ENCODE peak calls at places on chromosomes 1 and 21, in seven cellular contexts. One of them, this sample, is unnamed. For H3K4me1, the result is how much of the 10 kb centered on the place peaks cover.

GRCh38 chr21:35206141-35207125 is 157.3 kb upstream of the RUNX1 start:
- DNase-seq in IMR-90: peak
- DNase-seq in tibial nerve: no peak
- DNase-seq in cardiac muscle cell: peak
- DNase-seq in esophagus squamous epithelium: no peak
- DNase-seq in heart left ventricle: no peak
- DNase-seq in heart right ventricle: no peak
- DNase-seq in this sample: no peak

GRCh38 chr1:84672080-84672735 is 18.1 kb downstream of the SSX2IP start:
- DNase-seq in IMR-90: no peak
- DNase-seq in esophagus squamous epithelium: no peak
- DNase-seq in heart right ventricle: no peak
- DNase-seq in tibial nerve: no peak
- DNase-seq in heart left ventricle: no peak
- DNase-seq in cardiac muscle cell: no peak
- DNase-seq in this sample: no peak

GRCh38 chr1:64903593-64903992 is 62.8 kb downstream of the JAK1 start:
- DNase-seq in heart left ventricle: no peak
- DNase-seq in tibial nerve: no peak
- DNase-seq in heart right ventricle: no peak
- DNase-seq in esophagus squamous epithelium: no peak
- DNase-seq in cardiac muscle cell: no peak
- DNase-seq in IMR-90: no peak
- DNase-seq in this sample: no peak

GRCh38 chr1:36567601-36568341 is 85.1 kb upstream of the CSF3R start:
- DNase-seq in tibial nerve: no peak
- DNase-seq in esophagus squamous epithelium: no peak
- DNase-seq in cardiac muscle cell: no peak
- DNase-seq in IMR-90: no peak
- DNase-seq in heart left ventricle: no peak
- DNase-seq in heart right ventricle: no peak
- DNase-seq in this sample: no peak

GRCh38 chr1:178263341-178263740 is 169.4 kb downstream of the RASAL2 start:
- DNase-seq in tibial nerve: no peak
- DNase-seq in heart right ventricle: no peak
- DNase-seq in cardiac muscle cell: peak
- DNase-seq in esophagus squamous epithelium: no peak
- DNase-seq in heart left ventricle: no peak
- DNase-seq in IMR-90: peak
- DNase-seq in this sample: no peak

GRCh38 chr1:211653907-211654553 is 21.4 kb downstream of the NEK2 start:
- DNase-seq in esophagus squamous epithelium: no peak
- DNase-seq in cardiac muscle cell: no peak
- DNase-seq in IMR-90: peak
- DNase-seq in tibial nerve: no peak
- DNase-seq in heart left ventricle: no peak
- DNase-seq in heart right ventricle: no peak
- DNase-seq in this sample: no peak

GRCh38 chr21:43923391-43923790 is 58.4 kb downstream of the AGPAT3 start:
- DNase-seq in tibial nerve: no peak
- DNase-seq in heart left ventricle: no peak
- DNase-seq in cardiac muscle cell: no peak
- DNase-seq in heart right ventricle: no peak
- DNase-seq in esophagus squamous epithelium: no peak
- DNase-seq in IMR-90: peak
- DNase-seq in this sample: no peak

GRCh38 chr1:165355977-165356811 is at the start of gene LMX1A:
- DNase-seq in esophagus squamous epithelium: no peak
- DNase-seq in heart left ventricle: no peak
- DNase-seq in heart right ventricle: no peak
- DNase-seq in tibial nerve: peak
- DNase-seq in IMR-90: no peak
- DNase-seq in cardiac muscle cell: no peak
- DNase-seq in this sample: no peak

GRCh38 chr21:46063734-46064680 is 33.9 kb upstream of the COL6A2 start:
- DNase-seq in esophagus squamous epithelium: no peak
- DNase-seq in cardiac muscle cell: no peak
- DNase-seq in heart left ventricle: no peak
- DNase-seq in IMR-90: no peak
- DNase-seq in heart right ventricle: no peak
- DNase-seq in tibial nerve: no peak
- DNase-seq in this sample: peak

GRCh38 chr1:94633051-94633450 is 91.5 kb upstream of the F3 start:
- DNase-seq in esophagus squamous epithelium: no peak
- DNase-seq in tibial nerve: no peak
- DNase-seq in heart left ventricle: no peak
- DNase-seq in heart right ventricle: no peak
- DNase-seq in cardiac muscle cell: no peak
- DNase-seq in IMR-90: peak
- DNase-seq in this sample: no peak

GRCh38 chr1:87715471-87715870 is 386.8 kb downstream of the LMO4 start:
- DNase-seq in esophagus squamous epithelium: no peak
- DNase-seq in IMR-90: no peak
- DNase-seq in cardiac muscle cell: no peak
- DNase-seq in tibial nerve: no peak
- DNase-seq in heart left ventricle: no peak
- DNase-seq in heart right ventricle: no peak
- DNase-seq in this sample: no peak

GRCh38 chr1:221608835-221609320 is 133.0 kb downstream of the DUSP10 start:
- DNase-seq in heart right ventricle: no peak
- DNase-seq in cardiac muscle cell: no peak
- DNase-seq in tibial nerve: no peak
- DNase-seq in heart left ventricle: no peak
- DNase-seq in esophagus squamous epithelium: no peak
- DNase-seq in IMR-90: peak
- DNase-seq in this sample: no peak

GRCh38 chr1:1921901-1922753 is 3.0 kb upstream of the TMEM52 start:
- DNase-seq in tibial nerve: no peak
- DNase-seq in esophagus squamous epithelium: no peak
- DNase-seq in heart left ventricle: peak
- DNase-seq in heart right ventricle: no peak
- DNase-seq in IMR-90: no peak
- DNase-seq in cardiac muscle cell: no peak
- DNase-seq in this sample: no peak

GRCh38 chr1:12057382-12057781 is 5.7 kb upstream of the TNFRSF8 start:
- DNase-seq in cardiac muscle cell: no peak
- DNase-seq in IMR-90: peak
- DNase-seq in tibial nerve: no peak
- DNase-seq in esophagus squamous epithelium: no peak
- DNase-seq in heart left ventricle: no peak
- DNase-seq in heart right ventricle: no peak
- DNase-seq in this sample: no peak

GRCh38 chr1:59595774-59596173 is 219.0 kb upstream of the HOOK1 start:
- DNase-seq in heart right ventricle: no peak
- DNase-seq in IMR-90: peak
- DNase-seq in heart left ventricle: no peak
- DNase-seq in tibial nerve: no peak
- DNase-seq in cardiac muscle cell: no peak
- DNase-seq in esophagus squamous epithelium: no peak
- DNase-seq in this sample: no peak

GRCh38 chr1:46757256-46757955 is 38.5 kb upstream of the EFCAB14 start:
- DNase-seq in IMR-90: peak
- DNase-seq in esophagus squamous epithelium: no peak
- DNase-seq in cardiac muscle cell: no peak
- DNase-seq in heart left ventricle: no peak
- DNase-seq in tibial nerve: no peak
- DNase-seq in heart right ventricle: no peak
- DNase-seq in this sample: no peak

GRCh38 chr1:222815367-222815765 is 527 bp downstream of the DISP1 start:
- DNase-seq in tibial nerve: no peak
- DNase-seq in heart left ventricle: no peak
- DNase-seq in esophagus squamous epithelium: no peak
- DNase-seq in IMR-90: no peak
- DNase-seq in heart right ventricle: no peak
- DNase-seq in cardiac muscle cell: peak
- DNase-seq in this sample: no peak

GRCh38 chr21:16865612-16866011 is 647.2 kb upstream of the CXADR start:
- DNase-seq in tibial nerve: no peak
- DNase-seq in heart left ventricle: no peak
- DNase-seq in esophagus squamous epithelium: no peak
- DNase-seq in heart right ventricle: no peak
- DNase-seq in cardiac muscle cell: no peak
- DNase-seq in IMR-90: peak
- DNase-seq in this sample: no peak

GRCh38 chr1:172431721-172432192 is 11.3 kb downstream of the C1orf105 start:
- DNase-seq in heart right ventricle: no peak
- DNase-seq in cardiac muscle cell: no peak
- DNase-seq in IMR-90: no peak
- DNase-seq in heart left ventricle: no peak
- DNase-seq in esophagus squamous epithelium: no peak
- DNase-seq in tibial nerve: no peak
- DNase-seq in this sample: peak

GRCh38 chr1:157090196-157090647 is 9.4 kb downstream of the ETV3L start:
- DNase-seq in esophagus squamous epithelium: no peak
- DNase-seq in heart right ventricle: peak
- DNase-seq in heart left ventricle: peak
- DNase-seq in IMR-90: peak
- DNase-seq in cardiac muscle cell: peak
- DNase-seq in tibial nerve: peak
- DNase-seq in this sample: peak

GRCh38 chr1:215672482-215672881 is 105.4 kb downstream of the KCTD3 start:
- DNase-seq in IMR-90: no peak
- DNase-seq in heart left ventricle: no peak
- DNase-seq in tibial nerve: no peak
- DNase-seq in heart right ventricle: no peak
- DNase-seq in cardiac muscle cell: no peak
- DNase-seq in esophagus squamous epithelium: no peak
- DNase-seq in this sample: no peak
- TF ChIP-seq CTCF in IMR-90: peak
- TF ChIP-seq CTCF in heart left ventricle: no peak
- TF ChIP-seq CTCF in tibial nerve: no peak
- TF ChIP-seq CTCF in heart right ventricle: no peak
- TF ChIP-seq CTCF in cardiac muscle cell: no peak
- TF ChIP-seq CTCF in esophagus squamous epithelium: no peak
- TF ChIP-seq CTCF in this sample: no peak

DNA sequence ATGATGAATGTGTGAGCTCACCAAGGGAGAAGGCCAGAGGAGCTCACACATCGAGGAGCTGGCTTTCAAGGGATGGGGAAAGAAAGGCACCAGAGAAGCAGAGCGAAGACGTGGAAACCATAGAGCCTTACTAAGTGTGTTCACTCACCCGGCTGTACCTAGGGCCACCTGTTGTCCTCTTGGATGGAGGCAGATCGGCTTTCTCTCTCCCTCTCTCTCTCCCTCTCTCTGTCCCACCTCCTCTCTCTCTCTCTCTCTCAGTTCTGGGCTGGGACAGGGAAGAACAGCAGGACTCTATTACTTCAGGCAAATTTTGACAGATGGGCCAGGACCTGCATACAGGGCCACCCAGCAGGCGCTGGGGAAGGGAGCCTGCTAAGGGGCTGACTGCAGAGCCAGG is 64.8 kb downstream of the HIVEP3 start:
- DNase-seq in IMR-90: no peak
- DNase-seq in heart left ventricle: no peak
- DNase-seq in heart right ventricle: no peak
- DNase-seq in esophagus squamous epithelium: no peak
- DNase-seq in tibial nerve: no peak
- DNase-seq in cardiac muscle cell: no peak
- DNase-seq in this sample: no peak
- H3K4me1 ChIP-seq in IMR-90: under half
- H3K4me1 ChIP-seq in heart left ventricle: under half
- H3K4me1 ChIP-seq in heart right ventricle: under half
- H3K4me1 ChIP-seq in esophagus squamous epithelium: under half
- H3K4me1 ChIP-seq in tibial nerve: under half
- H3K4me1 ChIP-seq in cardiac muscle cell: under half
- H3K4me1 ChIP-seq in this sample: under half

DNA sequence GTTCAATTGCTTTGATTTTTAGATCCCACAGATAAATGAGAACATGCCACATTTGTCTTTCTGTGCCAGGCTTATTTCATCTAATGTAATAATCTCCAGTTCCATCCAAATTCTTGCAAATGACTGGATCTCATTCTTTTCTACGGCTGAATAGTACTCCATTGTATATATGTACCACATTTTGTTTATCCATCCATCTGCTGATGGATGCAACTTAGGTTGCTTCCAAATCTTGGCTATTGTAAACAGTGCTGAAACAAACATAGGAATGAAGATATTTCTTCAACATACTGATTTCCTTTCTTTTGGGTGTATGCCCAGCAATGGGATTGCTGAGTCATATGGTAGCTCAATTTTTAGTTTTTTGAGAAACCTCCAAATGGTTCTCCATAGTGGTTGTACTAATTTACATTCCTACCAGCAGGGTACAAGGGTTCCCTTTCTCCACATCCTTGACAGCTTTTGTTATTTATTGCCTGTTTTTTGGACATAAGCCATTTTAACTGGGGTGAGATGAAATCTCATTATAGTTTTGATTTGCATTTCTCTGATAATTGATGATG is 344.4 kb downstream of the KCTD3 start:
- DNase-seq in heart left ventricle: no peak
- DNase-seq in cardiac muscle cell: no peak
- DNase-seq in esophagus squamous epithelium: no peak
- DNase-seq in tibial nerve: no peak
- DNase-seq in IMR-90: peak
- DNase-seq in heart right ventricle: no peak
- DNase-seq in this sample: no peak
- TF ChIP-seq CTCF in heart left ventricle: no peak
- TF ChIP-seq CTCF in cardiac muscle cell: no peak
- TF ChIP-seq CTCF in esophagus squamous epithelium: no peak
- TF ChIP-seq CTCF in tibial nerve: no peak
- TF ChIP-seq CTCF in IMR-90: peak
- TF ChIP-seq CTCF in heart right ventricle: no peak
- TF ChIP-seq CTCF in this sample: no peak

GRCh38 chr1:30692201-30692947 is 31.0 kb downstream of the MATN1 start:
- DNase-seq in cardiac muscle cell: no peak
- DNase-seq in esophagus squamous epithelium: no peak
- DNase-seq in tibial nerve: no peak
- DNase-seq in heart right ventricle: no peak
- DNase-seq in IMR-90: no peak
- DNase-seq in heart left ventricle: peak
- DNase-seq in this sample: no peak

GRCh38 chr1:30692948-30693301 is 30.5 kb downstream of the MATN1 start:
- DNase-seq in esophagus squamous epithelium: no peak
- DNase-seq in IMR-90: no peak
- DNase-seq in tibial nerve: no peak
- DNase-seq in heart right ventricle: no peak
- DNase-seq in heart left ventricle: peak
- DNase-seq in cardiac muscle cell: no peak
- DNase-seq in this sample: no peak

GRCh38 chr1:30694248-30695175 is 28.9 kb downstream of the MATN1 start:
- DNase-seq in heart left ventricle: peak
- DNase-seq in esophagus squamous epithelium: no peak
- DNase-seq in IMR-90: no peak
- DNase-seq in tibial nerve: no peak
- DNase-seq in heart right ventricle: no peak
- DNase-seq in cardiac muscle cell: no peak
- DNase-seq in this sample: no peak

GRCh38 chr1:30693366-30693765 is 30.0 kb downstream of the MATN1 start:
- DNase-seq in tibial nerve: no peak
- DNase-seq in IMR-90: no peak
- DNase-seq in heart left ventricle: peak
- DNase-seq in cardiac muscle cell: no peak
- DNase-seq in heart right ventricle: no peak
- DNase-seq in esophagus squamous epithelium: no peak
- DNase-seq in this sample: no peak

DNA sequence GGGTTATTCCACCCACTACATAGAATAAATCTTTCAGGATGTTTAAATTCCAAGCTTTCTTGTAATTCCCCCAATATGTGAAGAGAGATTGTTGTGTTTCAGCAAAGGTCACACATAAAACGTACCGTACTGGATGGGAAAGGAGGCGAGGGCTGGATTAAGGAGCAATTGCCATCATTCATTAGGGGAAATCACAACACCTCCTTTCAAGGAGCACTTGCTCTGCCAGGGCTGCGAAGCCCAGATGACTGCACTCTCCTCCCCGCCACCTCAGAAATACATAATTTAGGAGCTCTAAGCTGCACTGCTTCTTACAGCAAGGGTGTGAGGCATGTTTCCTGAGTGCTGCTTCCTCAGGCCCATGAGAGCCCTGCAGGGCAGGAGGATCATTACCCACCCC is 29.6 kb downstream of the MATN1 start:
- DNase-seq in heart right ventricle: no peak
- DNase-seq in tibial nerve: no peak
- DNase-seq in cardiac muscle cell: no peak
- DNase-seq in esophagus squamous epithelium: no peak
- DNase-seq in IMR-90: no peak
- DNase-seq in heart left ventricle: peak
- DNase-seq in this sample: no peak
- H3K4me1 ChIP-seq in heart right ventricle: under half
- H3K4me1 ChIP-seq in tibial nerve: under half
- H3K4me1 ChIP-seq in cardiac muscle cell: under half
- H3K4me1 ChIP-seq in esophagus squamous epithelium: under half
- H3K4me1 ChIP-seq in IMR-90: under half
- H3K4me1 ChIP-seq in heart left ventricle: under half
- H3K4me1 ChIP-seq in this sample: under half